ENCODE peak calls at places on chromosomes 3 and 15, in eight cellular contexts. A is CD8-positive, alpha-beta T cell; T is psoas muscle; K is hepatocyte; J is transverse colon; O is H9; S is fibroblast of lung; Y is spleen. B is an unnamed sample. For H3K4me1 and H3K27me3, the result is how much of the 10 kb centered on the place peaks cover.

GRCh38 chr15:75182187-75183131 is 19.2 kb upstream of the C15orf39 start:
- DNase-seq in A (no peak), T (no peak), K (peak), J (peak), O (peak), S (no peak), Y (no peak), B (no peak)

GRCh38 chr3:112639451-112640332 is 1.3 kb downstream of the CCDC80 start:
- DNase-seq in A (no peak), T (no peak), K (no peak), J (no peak), O (no peak), S (no peak), Y (no peak), B (no peak)

GRCh38 chr3:195263925-195264575 is 6.9 kb downstream of the XXYLT1 start:
- DNase-seq in A (no peak), T (no peak), K (no peak), J (no peak), O (no peak), S (no peak), Y (no peak), B (peak)

GRCh38 chr3:46971742-46972141 is 4.8 kb downstream of the CCDC12 start:
- DNase-seq in A (peak), T (no peak), K (no peak), J (no peak), O (no peak), S (no peak), Y (peak), B (no peak)

GRCh38 chr3:43288366-43288765 is 2.0 kb downstream of the SNRK start:
- DNase-seq in A (no peak), T (no peak), K (no peak), J (no peak), O (no peak), S (peak), Y (no peak), B (no peak)

GRCh38 chr15:62306851-62307504 is 141.9 kb upstream of the C2CD4B start:
- DNase-seq in A (no peak), T (no peak), K (peak), J (peak), O (peak), S (peak), Y (no peak), B (peak)

GRCh38 chr3:196969660-196970546 is 1.3 kb upstream of the PIGZ start:
- DNase-seq in A (peak), T (peak), K (peak), J (peak), O (peak), S (peak), Y (peak), B (peak)

GRCh38 chr3:197501879-197502620 is 53.7 kb downstream of the BDH1 start:
- DNase-seq in A (no peak), T (no peak), K (no peak), J (peak), O (peak), S (peak), Y (no peak), B (peak)

GRCh38 chr3:128483657-128484403 is 9.2 kb downstream of the GATA2 start:
- DNase-seq in A (no peak), T (peak), K (no peak), J (no peak), O (peak), S (no peak), Y (peak), B (peak)

GRCh38 chr15:60660290-60661051 is 181.5 kb upstream of the ICE2 start:
- DNase-seq in A (no peak), T (no peak), K (peak), J (no peak), O (no peak), S (peak), Y (no peak), B (no peak)

GRCh38 chr3:161263057-161263456 is 41.9 kb downstream of the NMD3 start:
- DNase-seq in A (no peak), T (no peak), K (no peak), J (no peak), O (no peak), S (peak), Y (no peak), B (no peak)

GRCh38 chr3:38556640-38557358 is 60.7 kb downstream of the EXOG start:
- DNase-seq in A (no peak), T (peak), K (no peak), J (peak), O (peak), S (no peak), Y (peak), B (no peak)

GRCh38 chr3:194255252-194256039 is 95.7 kb downstream of the CPN2 start:
- DNase-seq in A (peak), T (peak), K (peak), J (peak), O (no peak), S (no peak), Y (peak), B (peak)

DNA sequence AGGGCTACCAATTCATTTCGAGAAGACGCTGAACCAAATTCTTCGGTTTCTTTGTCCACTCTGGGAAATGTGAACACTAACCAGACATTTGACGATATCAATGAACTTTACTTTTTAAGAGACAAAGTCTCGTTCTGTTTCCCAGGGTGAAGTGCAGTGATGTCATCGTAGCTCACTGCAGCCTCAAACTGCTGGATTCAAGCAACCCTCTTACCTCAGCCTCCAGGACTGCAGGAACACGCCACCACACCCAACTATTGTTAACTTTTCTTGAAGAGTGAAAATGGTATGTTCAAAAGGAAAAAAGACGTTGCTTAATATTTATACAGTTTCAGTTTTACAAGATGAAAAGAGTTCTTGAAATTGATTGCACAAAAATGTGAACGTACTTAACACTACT is 30.6 kb downstream of the MB21D2 start:
- DNase-seq in A (no peak), T (no peak), K (peak), J (no peak), O (no peak), S (peak), Y (no peak), B (no peak)
- H3K4me1 ChIP-seq in A (under half), T (under half), K (under half), J (under half), O (under half), S (under half), Y (under half), B (under half)

DNA sequence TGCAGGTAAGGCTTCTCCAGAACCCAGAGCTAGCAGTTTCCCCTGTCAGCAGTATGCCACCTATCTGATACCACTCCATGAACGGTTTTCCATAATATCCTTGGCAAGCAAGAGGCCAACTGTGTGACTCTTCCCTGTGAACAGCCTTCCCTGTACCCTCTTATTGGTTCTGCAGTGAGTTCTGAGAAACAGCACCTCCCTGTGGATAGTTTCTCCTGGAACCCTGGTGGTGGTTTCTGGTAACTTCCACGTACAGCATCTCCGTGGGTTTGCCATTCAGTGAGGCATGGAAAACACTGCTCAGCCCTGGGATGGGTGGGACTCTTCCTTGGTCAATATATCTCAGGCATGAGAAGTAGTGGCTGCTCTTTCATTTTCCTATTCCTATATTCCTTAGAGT is 19.4 kb upstream of the SERPINI2 start:
- DNase-seq in A (no peak), T (no peak), K (peak), J (no peak), O (peak), S (no peak), Y (no peak), B (no peak)
- TF ChIP-seq CTCF in A (no peak), T (no peak), K (peak), J (no peak), O (peak), S (no peak), Y (no peak), B (no peak)

GRCh38 chr15:70584441-70584837 is 178.9 kb downstream of the UACA start:
- DNase-seq in A (no peak), T (no peak), K (no peak), J (no peak), O (peak), S (no peak), Y (no peak), B (no peak)

GRCh38 chr15:70587896-70588567 is 175.3 kb downstream of the UACA start:
- DNase-seq in A (no peak), T (no peak), K (no peak), J (no peak), O (peak), S (no peak), Y (no peak), B (no peak)

GRCh38 chr15:70584838-70585706 is 178.3 kb downstream of the UACA start:
- DNase-seq in A (peak), T (no peak), K (peak), J (no peak), O (peak), S (peak), Y (peak), B (no peak)

GRCh38 chr15:70585707-70586034 is 177.7 kb downstream of the UACA start:
- DNase-seq in A (no peak), T (no peak), K (no peak), J (no peak), O (no peak), S (no peak), Y (no peak), B (no peak)

GRCh38 chr15:70586241-70586640 is 177.1 kb downstream of the UACA start:
- DNase-seq in A (no peak), T (no peak), K (no peak), J (no peak), O (peak), S (no peak), Y (no peak), B (no peak)
- H3K27me3 ChIP-seq in A (under half), T (under half), K (under half), J (under half), O (under half), S (under half), Y (under half), B (under half)

DNA sequence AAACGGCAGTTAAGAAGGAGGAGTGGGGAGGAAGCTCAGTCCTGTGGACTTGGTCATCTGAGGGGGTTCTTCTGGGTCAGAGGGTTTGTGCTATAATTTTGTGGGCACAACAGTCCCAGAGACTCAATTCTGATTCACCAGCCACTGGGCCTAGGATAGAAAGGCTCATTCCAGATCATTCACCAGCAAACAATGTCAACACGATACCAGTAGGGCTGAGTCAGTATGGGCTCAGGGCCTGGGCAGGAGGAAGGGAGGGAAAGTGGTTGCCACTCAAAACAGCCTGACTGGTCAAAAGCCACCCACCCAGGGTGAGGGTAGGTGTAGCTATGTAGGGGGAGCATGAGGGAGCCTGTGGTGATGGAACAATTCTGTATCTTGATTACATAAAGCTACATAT is 86.9 kb upstream of the MEX3B start:
- DNase-seq in A (no peak), T (no peak), K (no peak), J (no peak), O (no peak), S (peak), Y (no peak), B (no peak)
- H3K4me1 ChIP-seq in A (under half), T (under half), K (under half), J (under half), O (under half), S (under half), Y (under half), B (under half)

DNA sequence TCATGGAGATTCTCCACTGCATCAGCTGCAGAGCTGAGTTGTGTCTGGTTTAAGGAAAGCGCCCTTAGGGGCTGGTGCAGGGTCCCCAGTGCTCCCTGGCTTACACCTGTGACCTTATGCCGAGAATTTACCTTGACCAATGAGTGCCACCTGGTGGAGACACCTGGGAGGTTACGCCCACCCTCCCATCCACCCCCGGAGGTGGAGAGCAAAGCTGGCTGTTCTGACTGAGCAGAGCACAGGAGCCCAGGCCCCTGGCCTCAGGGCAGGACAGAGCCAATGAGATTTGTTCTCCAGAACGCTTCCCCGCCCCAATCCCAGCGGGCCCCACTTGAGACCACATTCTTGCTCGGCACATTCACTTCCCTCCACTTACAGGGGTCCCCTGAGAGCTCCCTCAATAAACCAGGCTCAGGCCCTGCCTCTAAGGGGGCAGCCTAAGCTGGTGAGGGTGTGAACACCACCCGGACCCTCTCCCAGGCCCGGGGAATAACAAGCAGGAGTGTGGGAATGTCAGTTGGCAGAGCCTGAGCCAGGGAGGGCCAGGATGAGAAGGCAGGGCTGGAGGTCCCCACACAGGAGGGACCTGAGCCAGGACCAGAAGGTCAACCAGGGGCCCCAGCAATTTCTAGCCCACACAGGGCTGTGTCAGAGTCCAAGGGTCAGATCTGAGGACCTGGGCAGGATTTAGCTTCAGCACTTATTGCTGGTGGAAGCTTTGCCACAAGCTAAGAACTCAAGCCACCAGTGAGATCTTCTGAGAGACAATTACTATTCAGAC is 117.1 kb downstream of the TPRA1 start:
- DNase-seq in A (no peak), T (no peak), K (peak), J (no peak), O (peak), S (no peak), Y (no peak), B (no peak)
- TF ChIP-seq CTCF in A (no peak), T (no peak), K (peak), J (peak), O (peak), S (no peak), Y (no peak), B (peak)

DNA sequence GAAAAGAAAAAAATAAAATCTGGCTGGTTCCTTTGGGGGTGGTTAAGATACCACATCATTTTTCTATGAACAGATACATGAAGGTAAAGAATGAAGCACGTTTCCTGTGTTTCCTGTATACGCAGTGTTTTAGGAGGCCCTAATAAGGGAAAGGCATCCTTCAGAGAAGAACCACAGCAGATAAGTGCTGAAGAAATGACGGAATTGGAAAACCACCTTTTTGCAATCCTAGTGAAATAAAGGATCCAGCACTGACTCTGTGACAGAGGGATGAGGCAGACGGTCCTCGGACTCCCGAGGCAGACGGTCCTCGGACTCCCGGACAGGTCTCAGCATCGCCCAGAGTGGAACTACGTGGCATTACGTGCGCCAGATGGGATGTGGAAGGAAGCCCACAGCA is 22.3 kb upstream of the GRIP2 start:
- DNase-seq in A (no peak), T (no peak), K (no peak), J (no peak), O (no peak), S (peak), Y (no peak), B (no peak)
- H3K27me3 ChIP-seq in A (under half), T (under half), K (under half), J (under half), O (under half), S (under half), Y (under half), B (under half)

GRCh38 chr15:69979783-69980182 is 117.9 kb downstream of the TLE3 start:
- DNase-seq in A (no peak), T (no peak), K (no peak), J (peak), O (no peak), S (no peak), Y (peak), B (no peak)
- H3K4me1 ChIP-seq in A (under half), T (under half), K (under half), J (under half), O (under half), S (under half), Y (under half), B (under half)